ENCODE peak calls at places on chromosomes 13 and 19, in seven cellular contexts. T, I, U, E, O, A and Z are unnamed samples.

GRCh38 chr19:10286803-10287737 is at the start of gene ICAM4:
- DNase-seq in A (no peak), O (peak), E (peak), I (peak), U (no peak), T (peak), Z (peak)

GRCh38 chr13:74575729-74576125 is 441.5 kb upstream of the KLF12 start:
- DNase-seq in O (no peak), E (peak), I (peak), A (peak), U (peak), T (peak), Z (no peak)

GRCh38 chr13:31250435-31250834 is 50.7 kb downstream of the B3GLCT start:
- DNase-seq in U (no peak), O (no peak), T (no peak), I (no peak), E (no peak), A (no peak), Z (no peak)

GRCh38 chr13:45206340-45206739 is 5.5 kb upstream of the KCTD4 start:
- DNase-seq in A (no peak), E (no peak), T (no peak), I (peak), O (no peak), U (no peak), Z (no peak)

GRCh38 chr13:110332750-110333149 is 25.7 kb downstream of the COL4A2 start:
- DNase-seq in A (no peak), O (no peak), I (no peak), T (no peak), U (no peak), E (no peak), Z (no peak)

GRCh38 chr19:55986487-55986886 is at the start of gene NLRP5:
- DNase-seq in T (no peak), E (no peak), O (no peak), U (no peak), I (no peak), A (no peak), Z (no peak)

GRCh38 chr13:109723046-109723445 is 63.3 kb downstream of the IRS2 start:
- DNase-seq in T (no peak), I (no peak), A (no peak), O (no peak), U (no peak), E (no peak), Z (no peak)

GRCh38 chr19:45681391-45682015 is 10.2 kb downstream of the SNRPD2 start:
- DNase-seq in T (peak), A (peak), O (peak), U (peak), E (peak), I (peak), Z (peak)

GRCh38 chr13:67353891-67354459 is 123.8 kb upstream of the PCDH9 start:
- DNase-seq in A (no peak), O (no peak), U (no peak), E (no peak), T (no peak), I (peak), Z (no peak)

GRCh38 chr19:13935765-13936486 is 2.3 kb downstream of the PODNL1 start:
- DNase-seq in T (no peak), O (no peak), E (no peak), U (no peak), I (no peak), A (no peak), Z (no peak)

GRCh38 chr19:56015756-56016155 is 29.2 kb downstream of the NLRP5 start:
- DNase-seq in E (peak), U (no peak), A (no peak), O (no peak), T (no peak), I (peak), Z (no peak)

GRCh38 chr13:27534108-27534975 is 84.0 kb upstream of the MTIF3 start:
- DNase-seq in T (no peak), I (no peak), U (no peak), E (no peak), A (no peak), O (no peak), Z (no peak)

GRCh38 chr19:46731584-46731983 is 14.3 kb upstream of the FKRP start:
- DNase-seq in U (no peak), I (no peak), A (no peak), T (no peak), E (peak), O (no peak), Z (no peak)

GRCh38 chr13:98900442-98900841 is 77.4 kb downstream of the DOCK9 start:
- DNase-seq in E (no peak), O (no peak), A (no peak), I (peak), T (no peak), U (no peak), Z (no peak)

GRCh38 chr13:30792257-30793000 is 57.1 kb downstream of the ALOX5AP start:
- DNase-seq in A (no peak), I (peak), U (no peak), O (no peak), T (peak), E (no peak), Z (no peak)

GRCh38 chr13:82330499-82330898 is 1551.8 kb downstream of the SLITRK1 start:
- DNase-seq in T (peak), I (peak), U (no peak), E (peak), A (no peak), O (no peak), Z (peak)

GRCh38 chr13:110340812-110341444 is 33.8 kb downstream of the COL4A2 start:
- DNase-seq in I (peak), E (peak), U (peak), T (no peak), A (peak), O (peak), Z (no peak)

GRCh38 chr19:10551698-10552301 is 8.1 kb downstream of the ATG4D start:
- DNase-seq in I (peak), O (no peak), T (peak), U (no peak), E (peak), A (peak), Z (peak)

GRCh38 chr19:52690395-52691214 is 44.2 kb downstream of the ZNF611 start:
- DNase-seq in T (peak), O (peak), A (peak), U (peak), E (peak), I (peak), Z (peak)

GRCh38 chr19:13056052-13056660 is 46.5 kb downstream of the LYL1 start:
- DNase-seq in T (no peak), A (no peak), U (no peak), O (no peak), E (no peak), I (peak), Z (no peak)

GRCh38 chr13:91199866-91200265 is 147.6 kb upstream of the MIR17HG start:
- DNase-seq in I (no peak), O (no peak), U (no peak), T (no peak), A (no peak), E (no peak), Z (no peak)